ENCODE peak calls at places on chromosomes 3 and 15, in six cellular contexts. S, O, K, C, P and T are unnamed samples.

GRCh38 chr3:8450618-8451017 is 51.0 kb upstream of the LMCD1 start:
- DNase-seq in S (no peak), O (no peak), K (no peak), C (no peak), P (no peak), T (no peak)

GRCh38 chr3:126654571-126655393 is at the start of gene TXNRD3:
- DNase-seq in S (peak), O (peak), K (peak), C (peak), P (no peak), T (peak)

GRCh38 chr3:22296641-22297040 is 545.6 kb upstream of the ZNF385D start:
- DNase-seq in S (no peak), O (no peak), K (no peak), C (no peak), P (no peak), T (no peak)

GRCh38 chr15:85174521-85174920 is 192.9 kb downstream of the PDE8A start:
- DNase-seq in S (no peak), O (no peak), K (no peak), C (no peak), P (no peak), T (no peak)

GRCh38 chr3:28634019-28634418 is 285.4 kb upstream of the AZI2 start:
- DNase-seq in S (no peak), O (no peak), K (no peak), C (no peak), P (no peak), T (no peak)

GRCh38 chr3:110420158-110420641 is 651.4 kb upstream of the NECTIN3 start:
- DNase-seq in S (no peak), O (no peak), K (no peak), C (no peak), P (no peak), T (no peak)

GRCh38 chr3:77825045-77825827 is 785.3 kb downstream of the ROBO2 start:
- DNase-seq in S (no peak), O (no peak), K (no peak), C (no peak), P (no peak), T (no peak)

GRCh38 chr3:63092545-63092944 is 185.6 kb upstream of the SYNPR start:
- DNase-seq in S (no peak), O (no peak), K (no peak), C (no peak), P (no peak), T (no peak)

GRCh38 chr15:66290518-66290917 is 2.9 kb upstream of the DIS3L start:
- DNase-seq in S (no peak), O (no peak), K (no peak), C (no peak), P (no peak), T (no peak)

GRCh38 chr3:124993462-124993861 is 58.9 kb upstream of the MUC13 start:
- DNase-seq in S (no peak), O (no peak), K (no peak), C (no peak), P (no peak), T (no peak)

GRCh38 chr3:83193526-83193925 is 1432.1 kb upstream of the GBE1 start:
- DNase-seq in S (no peak), O (no peak), K (no peak), C (no peak), P (no peak), T (no peak)

GRCh38 chr15:40330368-40330836 is 6.9 kb downstream of the INAFM2 start:
- DNase-seq in S (no peak), O (no peak), K (peak), C (no peak), P (no peak), T (no peak)

GRCh38 chr3:45572755-45573154 is 21.8 kb upstream of the LIMD1 start:
- DNase-seq in S (no peak), O (no peak), K (no peak), C (no peak), P (no peak), T (no peak)

GRCh38 chr15:48810414-48811324 is at the start of gene CEP152:
- DNase-seq in S (peak), O (peak), K (peak), C (peak), P (peak), T (peak)
- TF ChIP-seq POLR2A in S (peak), O (peak), K (peak), C (peak), P (peak), T (peak)

DNA sequence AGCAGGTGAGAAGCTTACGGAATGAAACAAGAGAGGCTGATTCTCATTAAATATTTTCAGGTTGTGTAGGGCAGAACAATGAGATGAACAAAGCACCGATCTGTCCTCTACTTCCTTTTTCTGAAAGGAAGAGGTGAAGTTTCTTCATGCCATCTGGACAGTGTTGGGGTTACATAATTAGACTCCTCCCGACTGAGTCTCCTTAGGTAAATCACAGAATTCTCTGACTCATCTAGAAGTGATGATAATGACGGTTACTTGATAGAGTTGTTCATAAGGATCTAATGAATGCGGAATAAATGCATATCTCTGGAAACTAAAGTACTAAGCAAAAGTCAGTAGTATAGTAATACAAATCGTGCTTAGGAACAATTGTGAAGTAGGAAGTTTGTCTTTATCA is 21.2 kb downstream of the CRTC3 start:
- DNase-seq in S (no peak), O (no peak), K (no peak), C (no peak), P (no peak), T (no peak)
- TF ChIP-seq TAF1 in S (no peak), O (no peak), K (no peak), C (no peak), P (no peak), T (no peak)

GRCh38 chr15:43204016-43204901 is 16.6 kb downstream of the EPB42 start:
- DNase-seq in S (peak), O (peak), K (peak), C (peak), P (no peak), T (no peak)
- TF ChIP-seq POLR2A in S (no peak), O (no peak), K (no peak), C (no peak), P (no peak), T (no peak)

DNA sequence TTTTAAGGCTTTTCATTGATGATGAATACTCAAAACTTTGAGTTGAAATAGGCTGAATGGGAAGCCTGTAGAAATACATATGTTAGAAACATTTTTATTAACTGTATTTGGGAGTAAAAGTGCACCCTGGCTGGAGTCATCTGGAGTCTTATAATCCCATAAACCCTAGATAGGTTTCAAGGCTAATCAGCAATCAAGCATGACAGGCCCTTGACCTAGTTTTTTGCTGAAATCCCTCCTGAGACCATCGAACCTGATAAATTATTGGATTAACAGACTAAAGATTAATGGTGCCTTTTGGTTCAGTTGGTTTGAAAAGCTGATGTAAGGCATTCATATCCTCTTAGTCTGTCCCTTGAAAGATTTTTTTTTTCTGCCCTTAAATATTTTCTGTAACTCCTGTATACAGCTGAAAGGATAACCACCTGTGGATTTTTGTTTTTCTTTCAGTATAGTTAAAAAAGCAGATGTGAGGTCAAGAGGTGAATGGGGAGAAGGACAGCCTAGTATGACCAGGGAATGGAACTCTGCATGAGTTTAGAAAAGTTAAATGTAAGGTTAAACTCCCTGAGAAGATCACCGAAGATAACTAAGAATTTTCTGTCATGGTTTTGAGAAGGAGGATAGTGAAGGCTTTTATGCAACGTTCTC is 69.4 kb upstream of the STXBP5L start:
- DNase-seq in S (no peak), O (no peak), K (no peak), C (no peak), P (no peak), T (no peak)
- TF ChIP-seq TAF1 in S (no peak), O (no peak), K (no peak), C (no peak), P (no peak), T (no peak)

DNA sequence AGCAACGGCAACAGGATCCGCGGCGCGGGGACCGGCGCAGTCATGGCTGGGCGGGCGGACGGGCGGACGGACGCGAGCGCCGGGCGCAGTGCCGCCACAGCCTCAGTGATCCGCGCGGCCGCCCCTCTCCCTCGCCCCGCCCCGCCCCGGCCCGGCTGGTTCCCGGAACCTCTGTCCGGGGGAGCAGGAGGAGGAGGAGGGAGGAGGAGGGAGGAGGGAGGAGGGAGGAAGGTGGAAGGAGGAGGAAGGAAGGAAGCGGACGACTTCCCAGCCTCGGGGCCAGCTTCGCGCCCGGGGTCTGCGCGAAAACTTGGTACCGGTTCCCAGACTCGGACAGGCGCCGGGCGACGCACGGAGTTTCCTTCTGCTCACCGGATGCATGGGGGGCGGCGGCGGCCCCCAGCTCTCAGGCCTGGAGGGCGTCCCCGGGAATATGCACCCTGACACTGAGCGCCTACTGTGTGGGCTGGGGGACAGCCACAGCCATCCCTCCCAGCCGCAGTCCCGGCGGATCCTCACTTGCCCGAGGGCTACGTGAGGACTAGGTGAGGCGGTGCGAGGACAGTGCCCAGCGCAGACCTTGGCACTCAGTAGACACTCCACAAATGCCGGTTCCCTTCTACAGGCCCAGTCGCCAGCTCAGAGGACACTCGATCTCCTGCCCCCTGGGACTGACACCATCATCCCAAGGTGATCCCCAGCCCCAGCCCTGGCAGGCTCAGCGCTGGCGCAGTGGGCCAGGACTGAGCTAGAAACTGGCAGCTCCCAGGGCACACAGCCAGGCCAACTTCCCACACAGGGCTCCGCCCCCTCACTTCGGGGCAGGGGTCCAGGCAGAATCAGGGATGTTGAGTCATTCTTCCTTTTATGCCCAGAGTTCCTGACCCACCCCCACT is at the start of gene SHISA5:
- DNase-seq in S (peak), O (no peak), K (peak), C (no peak), P (no peak), T (peak)
- TF ChIP-seq POLR2A in S (no peak), O (no peak), K (no peak), C (no peak), P (peak), T (no peak)

GRCh38 chr15:90814193-90814811 is 54.1 kb upstream of the FURIN start:
- DNase-seq in S (no peak), O (no peak), K (no peak), C (no peak), P (no peak), T (no peak)

GRCh38 chr15:90810354-90810753 is 58.0 kb upstream of the FURIN start:
- DNase-seq in S (no peak), O (no peak), K (no peak), C (no peak), P (no peak), T (no peak)

GRCh38 chr15:90816401-90817116 is 51.8 kb upstream of the FURIN start:
- DNase-seq in S (no peak), O (no peak), K (no peak), C (no peak), P (no peak), T (no peak)

GRCh38 chr15:90812881-90813280 is 55.5 kb upstream of the FURIN start:
- DNase-seq in S (no peak), O (no peak), K (no peak), C (no peak), P (no peak), T (no peak)

GRCh38 chr15:90813796-90814192 is 54.6 kb upstream of the FURIN start:
- DNase-seq in S (no peak), O (no peak), K (no peak), C (no peak), P (no peak), T (no peak)
- TF ChIP-seq TAF1 in S (no peak), O (no peak), K (no peak), C (no peak), P (no peak), T (no peak)

GRCh38 chr3:159751754-159752153 is 236.9 kb upstream of the IL12A start:
- DNase-seq in S (no peak), O (no peak), K (no peak), C (no peak), P (no peak), T (no peak)

GRCh38 chr3:159748408-159748807 is 240.2 kb upstream of the IL12A start:
- DNase-seq in S (no peak), O (no peak), K (no peak), C (no peak), P (no peak), T (no peak)

GRCh38 chr3:159749406-159749805 is 239.2 kb upstream of the IL12A start:
- DNase-seq in S (no peak), O (peak), K (no peak), C (no peak), P (no peak), T (no peak)

GRCh38 chr3:159751141-159751540 is 237.5 kb upstream of the IL12A start:
- DNase-seq in S (no peak), O (no peak), K (no peak), C (no peak), P (no peak), T (no peak)
- TF ChIP-seq POLR2A in S (no peak), O (no peak), K (no peak), C (no peak), P (no peak), T (no peak)

DNA sequence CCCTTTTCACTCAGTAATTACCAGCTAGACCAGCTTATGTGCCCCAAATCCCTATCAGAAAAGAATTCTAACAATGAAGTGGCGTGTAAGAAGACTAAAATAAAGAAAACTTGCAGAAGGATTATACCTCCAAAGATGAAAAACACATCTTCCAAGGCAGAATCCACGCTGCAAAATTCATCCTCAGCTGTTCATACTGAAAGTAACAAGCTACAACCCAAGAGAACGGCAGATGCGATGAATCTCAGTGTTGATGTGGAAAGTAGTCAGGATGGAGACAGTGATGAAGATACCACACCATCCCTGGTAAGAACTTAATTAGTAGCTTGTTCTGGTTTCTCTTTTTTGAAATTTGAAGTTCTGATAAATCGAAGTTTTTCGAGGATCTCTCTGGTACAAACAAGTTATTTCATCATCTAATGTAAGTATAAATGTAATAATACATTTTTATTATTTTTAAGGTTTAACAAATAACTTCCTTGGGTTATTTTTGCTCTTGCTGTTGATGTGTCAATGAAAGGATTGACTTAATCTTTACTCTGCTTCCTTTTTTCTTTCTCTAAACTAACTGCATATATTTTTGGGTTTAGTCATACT is 1.4 kb downstream of the WDR76 start:
- DNase-seq in S (no peak), O (no peak), K (no peak), C (no peak), P (no peak), T (no peak)
- TF ChIP-seq TAF1 in S (no peak), O (no peak), K (no peak), C (no peak), P (no peak), T (no peak)

DNA sequence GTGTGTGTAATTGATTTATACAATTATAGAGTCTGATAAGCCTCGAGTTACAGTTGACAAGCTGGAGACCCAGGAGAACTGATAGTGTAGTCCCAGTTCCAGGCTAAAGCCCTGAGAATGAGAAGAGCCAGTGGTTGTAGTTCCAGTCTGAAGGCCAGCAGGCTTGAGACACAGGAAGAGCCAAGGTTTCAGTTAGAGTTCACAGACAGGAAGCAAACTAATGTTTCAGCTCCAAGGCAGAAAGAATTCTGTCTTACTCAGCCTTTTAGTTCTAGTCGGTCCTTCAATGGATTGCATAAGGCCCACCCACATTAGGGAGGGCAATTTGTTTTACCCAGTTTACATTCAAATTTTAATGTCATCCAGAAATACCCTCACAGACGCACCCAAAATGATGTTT is 102.7 kb downstream of the CDIN1 start:
- DNase-seq in S (no peak), O (no peak), K (no peak), C (no peak), P (no peak), T (no peak)
- TF ChIP-seq POLR2A in S (no peak), O (no peak), K (no peak), C (no peak), P (no peak), T (no peak)